ENCODE peak calls at places on chromosomes 3 and 15, in six cellular contexts. A is HCT116; B is uterus; U is psoas muscle; C is heart right ventricle; Y is CD4-positive, alpha-beta memory T cell. L is an unnamed sample.

GRCh38 chr3:68666409-68667193 is 265.7 kb downstream of the TAFA4 start:
- DNase-seq in A (no peak), B (no peak), U (no peak), C (no peak), Y (no peak), L (no peak)

GRCh38 chr3:183490653-183491052 is 62.2 kb upstream of the MCF2L2 start:
- DNase-seq in A (no peak), B (no peak), U (no peak), C (no peak), Y (no peak), L (no peak)

GRCh38 chr15:37921527-37922385 is 12.7 kb upstream of the TMCO5A start:
- DNase-seq in A (no peak), B (no peak), U (no peak), C (no peak), Y (no peak), L (no peak)

GRCh38 chr3:74646094-74646493 is 31.6 kb upstream of the CNTN3 start:
- DNase-seq in A (no peak), B (no peak), U (no peak), C (no peak), Y (no peak), L (no peak)

GRCh38 chr15:21261965-21262850 is 178.1 kb downstream of the POTEB3 start:
- DNase-seq in A (no peak), B (peak; percentile 19), U (peak; percentile 26), C (peak; percentile 18), Y (no peak), L (no peak)

GRCh38 chr3:129619726-129620162 is 13.3 kb upstream of the PLXND1 start:
- DNase-seq in A (no peak), B (no peak), U (no peak), C (peak; percentile 12), Y (no peak), L (no peak)

GRCh38 chr3:58200846-58201355 is 9.9 kb downstream of the DNASE1L3 start:
- DNase-seq in A (no peak), B (no peak), U (no peak), C (no peak), Y (no peak), L (no peak)

GRCh38 chr15:96274698-96275097 is 55.8 kb upstream of the NR2F2 start:
- DNase-seq in A (no peak), B (no peak), U (no peak), C (no peak), Y (no peak), L (no peak)

GRCh38 chr15:71532994-71533393 is 277.4 kb upstream of the NR2E3 start:
- DNase-seq in A (peak; percentile 10), B (no peak), U (no peak), C (no peak), Y (no peak), L (no peak)

GRCh38 chr3:194739498-194740284 is 54.0 kb downstream of the FAM43A start:
- DNase-seq in A (peak; percentile 10), B (no peak), U (no peak), C (no peak), Y (no peak), L (no peak)

GRCh38 chr15:86483936-86484335 is 404.3 kb downstream of the AGBL1 start:
- DNase-seq in A (no peak), B (no peak), U (no peak), C (no peak), Y (no peak), L (no peak)

GRCh38 chr15:82081904-82082810 is 36.3 kb upstream of the MEX3B start:
- DNase-seq in A (no peak), B (no peak), U (no peak), C (no peak), Y (no peak), L (no peak)

GRCh38 chr15:72368895-72369294 is 6.9 kb downstream of the HEXA start:
- DNase-seq in A (no peak), B (no peak), U (peak; percentile 19), C (peak; percentile 21), Y (no peak), L (peak; percentile 36)

GRCh38 chr3:35745802-35746484 is 106.6 kb downstream of the ARPP21 start:
- DNase-seq in A (no peak), B (no peak), U (no peak), C (no peak), Y (no peak), L (no peak)

GRCh38 chr3:170848294-170848917 is 21.6 kb downstream of the RPL22L1 start:
- DNase-seq in A (no peak), B (no peak), U (no peak), C (no peak), Y (no peak), L (no peak)

GRCh38 chr3:114406286-114406685 is 112.5 kb downstream of the TIGIT start:
- DNase-seq in A (no peak), B (no peak), U (no peak), C (no peak), Y (no peak), L (no peak)

GRCh38 chr3:78728406-78729145 is 1039.2 kb downstream of the ROBO1 start:
- DNase-seq in A (no peak), B (peak; percentile 62), U (peak; percentile 57), C (peak; percentile 61), Y (no peak), L (peak; percentile 34)

GRCh38 chr3:141366285-141367037 is 1.8 kb upstream of the ZBTB38 start:
- DNase-seq in A (peak; percentile 33), B (peak; percentile 34), U (peak; percentile 46), C (no peak), Y (no peak), L (peak; percentile 30)

GRCh38 chr3:58955308-58955707 is 94.5 kb downstream of the CFAP20DC start:
- DNase-seq in A (no peak), B (no peak), U (no peak), C (no peak), Y (no peak), L (no peak)

GRCh38 chr15:88725305-88726220 is 77.7 kb upstream of the ACAN start:
- DNase-seq in A (no peak), B (no peak), U (no peak), C (no peak), Y (no peak), L (no peak)

GRCh38 chr15:89672221-89673161 is 6.7 kb downstream of the PLIN1 start:
- DNase-seq in A (no peak), B (no peak), U (no peak), C (no peak), Y (no peak), L (no peak)

GRCh38 chr3:136380530-136380929 is 130.4 kb downstream of the PCCB start:
- DNase-seq in A (no peak), B (no peak), U (no peak), C (no peak), Y (no peak), L (no peak)

DNA sequence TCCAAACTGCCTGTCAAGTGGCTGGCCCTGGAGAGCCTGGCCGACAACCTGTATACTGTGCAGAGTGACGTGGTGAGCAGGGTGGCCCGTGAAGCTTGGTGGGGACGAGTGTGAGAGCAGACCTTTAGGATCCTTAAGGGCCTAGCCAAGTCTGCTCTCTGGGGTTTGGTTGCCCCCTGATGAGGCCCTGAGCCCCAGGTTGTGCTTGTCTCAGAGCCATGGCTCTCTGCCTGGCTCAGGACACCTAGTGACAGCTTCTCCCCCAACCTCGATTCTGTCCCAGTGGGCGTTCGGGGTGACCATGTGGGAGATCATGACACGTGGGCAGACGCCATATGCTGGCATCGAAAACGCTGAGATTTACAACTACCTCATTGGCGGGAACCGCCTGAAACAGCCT is 14.4 kb downstream of the TYRO3 start:
- DNase-seq in A (no peak), B (no peak), U (no peak), C (no peak), Y (no peak), L (no peak)
- H3K4me1 ChIP-seq in A (no peaks in the 10 kb centered on the region), B (no peaks in the 10 kb centered on the region), U (no peaks in the 10 kb centered on the region), C (no peaks in the 10 kb centered on the region), Y (no peaks in the 10 kb centered on the region), L (peaks cover 4% of the 10 kb centered on the region)

GRCh38 chr3:52359116-52359855 is 43.2 kb downstream of the DNAH1 start:
- DNase-seq in A (no peak), B (no peak), U (no peak), C (peak; percentile 2), Y (no peak), L (no peak)

GRCh38 chr3:52357151-52358080 is 41.3 kb downstream of the DNAH1 start:
- DNase-seq in A (no peak), B (no peak), U (peak; percentile 2), C (peak; percentile 2), Y (no peak), L (no peak)

GRCh38 chr3:52361011-52361410 is 44.9 kb downstream of the DNAH1 start:
- DNase-seq in A (no peak), B (no peak), U (no peak), C (no peak), Y (no peak), L (no peak)

GRCh38 chr3:52356126-52356525 is 40.0 kb downstream of the DNAH1 start:
- DNase-seq in A (no peak), B (no peak), U (peak; percentile 5), C (no peak), Y (no peak), L (no peak)

GRCh38 chr3:52358362-52358940 is 42.3 kb downstream of the DNAH1 start:
- DNase-seq in A (no peak), B (no peak), U (peak; percentile 5), C (no peak), Y (no peak), L (no peak)
- H3K4me1 ChIP-seq in A (no peaks in the 10 kb centered on the region), B (no peaks in the 10 kb centered on the region), U (no peaks in the 10 kb centered on the region), C (no peaks in the 10 kb centered on the region), Y (no peaks in the 10 kb centered on the region), L (no peaks in the 10 kb centered on the region)

GRCh38 chr3:152385761-152386160 is 117.0 kb downstream of the MBNL1 start:
- DNase-seq in A (no peak), B (no peak), U (no peak), C (no peak), Y (no peak), L (no peak)
- H3K4me1 ChIP-seq in A (peaks cover 8% of the 10 kb centered on the region), B (peaks cover 26% of the 10 kb centered on the region), U (peaks cover 73% of the 10 kb centered on the region), C (peaks cover 91% of the 10 kb centered on the region), Y (peaks cover 88% of the 10 kb centered on the region), L (no peaks in the 10 kb centered on the region)

DNA sequence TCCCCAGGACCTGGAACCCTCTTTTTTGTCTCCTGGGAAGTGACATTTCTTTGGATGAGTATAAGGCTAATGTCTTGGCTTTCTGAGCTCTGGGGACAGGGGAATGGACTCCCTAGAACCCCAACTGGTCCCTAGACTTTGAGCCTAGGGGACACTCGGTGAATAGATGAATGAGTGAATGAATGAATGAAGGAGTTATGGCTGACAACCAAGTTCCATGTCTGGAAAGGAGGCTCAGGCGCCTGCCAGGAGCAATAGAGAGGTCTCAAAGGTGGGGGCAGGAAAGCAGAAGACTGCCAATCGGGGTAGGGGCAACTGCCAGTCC is 712 bp upstream of the PRKCD start:
- DNase-seq in A (no peak), B (no peak), U (no peak), C (no peak), Y (no peak), L (no peak)
- H3K4me1 ChIP-seq in A (peaks cover 44% of the 10 kb centered on the region), B (no peaks in the 10 kb centered on the region), U (peaks cover 17% of the 10 kb centered on the region), C (peaks cover 51% of the 10 kb centered on the region), Y (peaks cover 24% of the 10 kb centered on the region), L (no peaks in the 10 kb centered on the region)